ENCODE peak calls at places on chromosomes 16 and 17, in six cellular contexts. One of them, this sample, is unnamed.

GRCh38 chr16:56451753-56452689 is 667 bp downstream of the OGFOD1 start:
- DNase-seq in T-cell: no peak
- DNase-seq in activated T-cell treated with anti-CD3 and anti-CD28 coated beads, Interleukin-2, amount 50 U/mL, for 72 hours: peak
- DNase-seq in H9: peak
- DNase-seq in NCI-H748 treated with DMSO at 0.1 percent for 48 hours: no peak
- DNase-seq in stimulated activated CD8-positive, alpha-beta memory T cell treated with anti-CD3 and anti-CD28 coated beads, Interleukin-4, amount 100 ng/mL, for 4 hours: no peak
- DNase-seq in this sample: no peak

GRCh38 chr16:11016524-11016988 is 72.2 kb downstream of the CLEC16A start:
- DNase-seq in T-cell: no peak
- DNase-seq in activated T-cell treated with anti-CD3 and anti-CD28 coated beads, Interleukin-2, amount 50 U/mL, for 72 hours: no peak
- DNase-seq in H9: no peak
- DNase-seq in NCI-H748 treated with DMSO at 0.1 percent for 48 hours: no peak
- DNase-seq in stimulated activated CD8-positive, alpha-beta memory T cell treated with anti-CD3 and anti-CD28 coated beads, Interleukin-4, amount 100 ng/mL, for 4 hours: no peak
- DNase-seq in this sample: no peak

GRCh38 chr16:74871608-74872007 is 97.0 kb upstream of the FA2H start:
- DNase-seq in T-cell: no peak
- DNase-seq in activated T-cell treated with anti-CD3 and anti-CD28 coated beads, Interleukin-2, amount 50 U/mL, for 72 hours: no peak
- DNase-seq in H9: peak
- DNase-seq in NCI-H748 treated with DMSO at 0.1 percent for 48 hours: no peak
- DNase-seq in stimulated activated CD8-positive, alpha-beta memory T cell treated with anti-CD3 and anti-CD28 coated beads, Interleukin-4, amount 100 ng/mL, for 4 hours: no peak
- DNase-seq in this sample: no peak

GRCh38 chr17:4480929-4481898 is 17.5 kb upstream of the SPNS2 start:
- DNase-seq in T-cell: peak
- DNase-seq in activated T-cell treated with anti-CD3 and anti-CD28 coated beads, Interleukin-2, amount 50 U/mL, for 72 hours: peak
- DNase-seq in H9: no peak
- DNase-seq in NCI-H748 treated with DMSO at 0.1 percent for 48 hours: no peak
- DNase-seq in stimulated activated CD8-positive, alpha-beta memory T cell treated with anti-CD3 and anti-CD28 coated beads, Interleukin-4, amount 100 ng/mL, for 4 hours: no peak
- DNase-seq in this sample: no peak

GRCh38 chr17:75535119-75535537 is 9.6 kb downstream of the LLGL2 start:
- DNase-seq in T-cell: peak
- DNase-seq in activated T-cell treated with anti-CD3 and anti-CD28 coated beads, Interleukin-2, amount 50 U/mL, for 72 hours: peak
- DNase-seq in H9: no peak
- DNase-seq in NCI-H748 treated with DMSO at 0.1 percent for 48 hours: no peak
- DNase-seq in stimulated activated CD8-positive, alpha-beta memory T cell treated with anti-CD3 and anti-CD28 coated beads, Interleukin-4, amount 100 ng/mL, for 4 hours: peak
- DNase-seq in this sample: no peak

GRCh38 chr17:2853722-2854580 is 57.7 kb downstream of the RAP1GAP2 start:
- DNase-seq in T-cell: no peak
- DNase-seq in activated T-cell treated with anti-CD3 and anti-CD28 coated beads, Interleukin-2, amount 50 U/mL, for 72 hours: peak
- DNase-seq in H9: no peak
- DNase-seq in NCI-H748 treated with DMSO at 0.1 percent for 48 hours: peak
- DNase-seq in stimulated activated CD8-positive, alpha-beta memory T cell treated with anti-CD3 and anti-CD28 coated beads, Interleukin-4, amount 100 ng/mL, for 4 hours: no peak
- DNase-seq in this sample: no peak

GRCh38 chr16:17557480-17557879 is 86.7 kb upstream of the XYLT1 start:
- DNase-seq in T-cell: no peak
- DNase-seq in activated T-cell treated with anti-CD3 and anti-CD28 coated beads, Interleukin-2, amount 50 U/mL, for 72 hours: peak
- DNase-seq in H9: no peak
- DNase-seq in NCI-H748 treated with DMSO at 0.1 percent for 48 hours: no peak
- DNase-seq in stimulated activated CD8-positive, alpha-beta memory T cell treated with anti-CD3 and anti-CD28 coated beads, Interleukin-4, amount 100 ng/mL, for 4 hours: no peak
- DNase-seq in this sample: no peak

GRCh38 chr17:43418441-43419374 is 19.9 kb downstream of the ARL4D start:
- DNase-seq in T-cell: no peak
- DNase-seq in activated T-cell treated with anti-CD3 and anti-CD28 coated beads, Interleukin-2, amount 50 U/mL, for 72 hours: peak
- DNase-seq in H9: peak
- DNase-seq in NCI-H748 treated with DMSO at 0.1 percent for 48 hours: peak
- DNase-seq in stimulated activated CD8-positive, alpha-beta memory T cell treated with anti-CD3 and anti-CD28 coated beads, Interleukin-4, amount 100 ng/mL, for 4 hours: no peak
- DNase-seq in this sample: peak

GRCh38 chr17:57708401-57708800 is 36.7 kb downstream of the CCDC182 start:
- DNase-seq in T-cell: no peak
- DNase-seq in activated T-cell treated with anti-CD3 and anti-CD28 coated beads, Interleukin-2, amount 50 U/mL, for 72 hours: no peak
- DNase-seq in H9: no peak
- DNase-seq in NCI-H748 treated with DMSO at 0.1 percent for 48 hours: no peak
- DNase-seq in stimulated activated CD8-positive, alpha-beta memory T cell treated with anti-CD3 and anti-CD28 coated beads, Interleukin-4, amount 100 ng/mL, for 4 hours: no peak
- DNase-seq in this sample: no peak

GRCh38 chr16:57778658-57779057 is 23.6 kb downstream of the KIFC3 start:
- DNase-seq in T-cell: no peak
- DNase-seq in activated T-cell treated with anti-CD3 and anti-CD28 coated beads, Interleukin-2, amount 50 U/mL, for 72 hours: no peak
- DNase-seq in H9: no peak
- DNase-seq in NCI-H748 treated with DMSO at 0.1 percent for 48 hours: no peak
- DNase-seq in stimulated activated CD8-positive, alpha-beta memory T cell treated with anti-CD3 and anti-CD28 coated beads, Interleukin-4, amount 100 ng/mL, for 4 hours: no peak
- DNase-seq in this sample: no peak

GRCh38 chr17:53499277-53499676 is 323.4 kb upstream of the KIF2B start:
- DNase-seq in T-cell: no peak
- DNase-seq in activated T-cell treated with anti-CD3 and anti-CD28 coated beads, Interleukin-2, amount 50 U/mL, for 72 hours: no peak
- DNase-seq in H9: no peak
- DNase-seq in NCI-H748 treated with DMSO at 0.1 percent for 48 hours: no peak
- DNase-seq in stimulated activated CD8-positive, alpha-beta memory T cell treated with anti-CD3 and anti-CD28 coated beads, Interleukin-4, amount 100 ng/mL, for 4 hours: no peak
- DNase-seq in this sample: no peak

GRCh38 chr16:85449195-85449884 is 163.8 kb upstream of the GSE1 start:
- DNase-seq in T-cell: no peak
- DNase-seq in activated T-cell treated with anti-CD3 and anti-CD28 coated beads, Interleukin-2, amount 50 U/mL, for 72 hours: no peak
- DNase-seq in H9: no peak
- DNase-seq in NCI-H748 treated with DMSO at 0.1 percent for 48 hours: no peak
- DNase-seq in stimulated activated CD8-positive, alpha-beta memory T cell treated with anti-CD3 and anti-CD28 coated beads, Interleukin-4, amount 100 ng/mL, for 4 hours: no peak
- DNase-seq in this sample: no peak

GRCh38 chr16:4763791-4764190 is 3.2 kb downstream of the ZNF500 start:
- DNase-seq in T-cell: no peak
- DNase-seq in activated T-cell treated with anti-CD3 and anti-CD28 coated beads, Interleukin-2, amount 50 U/mL, for 72 hours: no peak
- DNase-seq in H9: no peak
- DNase-seq in NCI-H748 treated with DMSO at 0.1 percent for 48 hours: no peak
- DNase-seq in stimulated activated CD8-positive, alpha-beta memory T cell treated with anti-CD3 and anti-CD28 coated beads, Interleukin-4, amount 100 ng/mL, for 4 hours: no peak
- DNase-seq in this sample: no peak

GRCh38 chr17:55652114-55652513 is 70.5 kb downstream of the TMEM100 start:
- DNase-seq in T-cell: no peak
- DNase-seq in activated T-cell treated with anti-CD3 and anti-CD28 coated beads, Interleukin-2, amount 50 U/mL, for 72 hours: no peak
- DNase-seq in H9: no peak
- DNase-seq in NCI-H748 treated with DMSO at 0.1 percent for 48 hours: no peak
- DNase-seq in stimulated activated CD8-positive, alpha-beta memory T cell treated with anti-CD3 and anti-CD28 coated beads, Interleukin-4, amount 100 ng/mL, for 4 hours: no peak
- DNase-seq in this sample: no peak

GRCh38 chr16:87043273-87044030 is 273.7 kb downstream of the C16orf95 start:
- DNase-seq in T-cell: no peak
- DNase-seq in activated T-cell treated with anti-CD3 and anti-CD28 coated beads, Interleukin-2, amount 50 U/mL, for 72 hours: no peak
- DNase-seq in H9: no peak
- DNase-seq in NCI-H748 treated with DMSO at 0.1 percent for 48 hours: no peak
- DNase-seq in stimulated activated CD8-positive, alpha-beta memory T cell treated with anti-CD3 and anti-CD28 coated beads, Interleukin-4, amount 100 ng/mL, for 4 hours: no peak
- DNase-seq in this sample: no peak